ENCODE peak calls at places on chromosomes 3 and 15, in eight cellular contexts. J is endodermal cell, M is uterus, U is fibroblast of lung, O is pancreas, V is cardiac muscle cell, R is H9, B is body of pancreas. W is an unnamed sample.

GRCh38 chr15:85525755-85526154 is 145.4 kb downstream of the AKAP13 start:
- DNase-seq in J (no peak), O (no peak), U (no peak), B (no peak), V (no peak), R (no peak), M (no peak), W (no peak)

GRCh38 chr3:33956211-33956610 is 157.8 kb downstream of the PDCD6IP start:
- DNase-seq in R (no peak), O (no peak), B (no peak), M (no peak), U (no peak), J (no peak), V (no peak), W (no peak)

GRCh38 chr3:111737712-111738097 is 121.4 kb upstream of the PHLDB2 start:
- DNase-seq in V (peak), B (peak), O (no peak), U (peak), J (no peak), M (peak), R (no peak), W (no peak)

GRCh38 chr3:13506239-13506638 is 26.1 kb downstream of the HDAC11 start:
- DNase-seq in O (no peak), R (no peak), J (no peak), B (no peak), M (no peak), U (no peak), V (no peak), W (no peak)

GRCh38 chr3:182989566-182989965 is 9.2 kb upstream of the DCUN1D1 start:
- DNase-seq in V (no peak), U (no peak), M (no peak), J (peak), R (no peak), O (no peak), B (peak), W (no peak)

GRCh38 chr3:112979244-112979832 is 4.4 kb upstream of the CD200R1 start:
- DNase-seq in B (no peak), U (peak), O (no peak), V (peak), J (no peak), R (no peak), M (no peak), W (no peak)

GRCh38 chr3:27632431-27633223 is 89.5 kb downstream of the EOMES start:
- DNase-seq in M (peak), B (peak), V (peak), R (peak), J (peak), U (peak), O (peak), W (no peak)

GRCh38 chr15:57751177-57751800 is 44.8 kb downstream of the POLR2M start:
- DNase-seq in U (peak), M (no peak), B (no peak), O (no peak), V (peak), R (no peak), J (peak), W (no peak)

GRCh38 chr3:180926526-180926925 is 14.1 kb downstream of the FXR1 start:
- DNase-seq in J (no peak), O (no peak), M (no peak), U (no peak), R (no peak), B (no peak), V (no peak), W (no peak)

GRCh38 chr3:41833628-41834027 is 128.3 kb downstream of the ULK4 start:
- DNase-seq in V (no peak), U (no peak), B (no peak), J (no peak), R (no peak), M (no peak), O (no peak), W (no peak)

GRCh38 chr3:27737091-27737490 is 15.0 kb upstream of the EOMES start:
- DNase-seq in M (no peak), O (no peak), R (no peak), B (no peak), J (no peak), V (no peak), U (no peak), W (no peak)

DNA sequence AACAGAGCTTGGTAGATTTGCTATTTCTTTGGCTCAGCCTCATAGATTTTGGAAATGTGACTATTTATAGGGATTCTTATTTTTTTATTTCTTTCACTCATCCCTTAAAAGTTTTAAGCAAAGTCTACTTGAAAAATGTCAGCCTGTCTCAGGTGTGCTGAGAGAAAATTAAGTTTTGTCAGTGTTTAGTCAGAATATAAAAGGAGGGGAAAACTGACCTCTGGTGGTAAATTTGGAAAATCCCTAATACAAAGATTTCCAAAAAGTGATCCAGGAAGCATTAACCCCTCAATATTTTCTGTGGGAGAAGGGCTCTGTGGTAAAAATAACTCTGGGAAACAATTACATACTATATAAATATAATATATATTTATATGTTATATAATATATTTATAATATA is 41.0 kb upstream of the FRMD4B start:
- DNase-seq in O (no peak), M (no peak), B (no peak), U (no peak), V (no peak), R (no peak), J (no peak), W (no peak)
- TF ChIP-seq CTCF in O (no peak), M (no peak), B (no peak), U (peak), V (peak), R (peak), J (peak), W (peak)

DNA sequence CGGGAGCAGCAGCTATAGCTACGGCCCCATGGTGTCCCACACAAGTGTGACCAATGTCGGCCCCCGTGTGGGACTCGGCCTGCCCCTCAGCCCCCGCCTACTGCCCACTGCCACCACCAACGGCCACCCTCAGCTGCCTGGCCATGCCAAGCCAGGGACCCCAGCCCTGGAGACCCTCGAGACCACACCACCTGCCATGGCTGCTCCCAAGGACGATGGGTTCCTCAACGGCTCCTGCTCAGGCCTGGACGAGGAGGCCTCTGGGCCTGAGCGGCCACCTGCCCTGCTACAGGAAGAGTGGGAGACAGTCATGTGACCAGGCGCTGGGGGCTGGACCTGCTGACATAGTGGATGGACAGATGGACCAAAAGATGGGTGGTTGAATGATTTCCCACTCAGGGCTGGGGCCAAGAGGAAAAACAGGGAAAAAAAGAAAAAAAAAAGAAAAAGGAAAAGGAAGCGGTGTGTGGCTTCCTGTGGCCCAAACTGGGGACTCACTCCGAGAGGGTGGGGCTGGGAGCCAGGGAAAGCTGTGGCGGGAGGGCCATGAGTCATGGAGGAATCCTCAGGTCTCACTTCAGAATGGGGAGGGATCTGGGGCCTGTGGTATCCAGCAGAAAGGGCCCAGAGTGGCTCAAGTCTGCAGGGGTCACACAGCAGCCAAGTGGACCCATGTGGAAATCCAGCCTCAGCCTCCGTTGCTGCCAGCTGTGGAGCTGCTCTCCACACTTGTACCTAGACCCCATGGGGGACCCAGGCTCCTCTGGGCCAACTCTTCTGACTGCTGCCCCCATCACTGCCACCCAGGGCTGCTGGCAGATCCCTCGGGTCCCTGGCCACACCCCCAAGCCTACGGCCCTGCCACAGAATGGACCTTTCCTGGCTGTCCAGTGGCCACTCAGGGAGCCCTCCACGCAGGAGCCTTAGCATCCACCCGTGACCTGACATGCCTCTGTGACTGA is 26.1 kb downstream of the PTH1R start:
- DNase-seq in J (no peak), O (peak), M (no peak), R (no peak), B (no peak), V (peak), U (no peak), W (no peak)
- H3K27ac ChIP-seq in J (no peak), O (no peak), M (no peak), R (no peak), B (no peak), V (no peak), U (no peak), W (no peak)

DNA sequence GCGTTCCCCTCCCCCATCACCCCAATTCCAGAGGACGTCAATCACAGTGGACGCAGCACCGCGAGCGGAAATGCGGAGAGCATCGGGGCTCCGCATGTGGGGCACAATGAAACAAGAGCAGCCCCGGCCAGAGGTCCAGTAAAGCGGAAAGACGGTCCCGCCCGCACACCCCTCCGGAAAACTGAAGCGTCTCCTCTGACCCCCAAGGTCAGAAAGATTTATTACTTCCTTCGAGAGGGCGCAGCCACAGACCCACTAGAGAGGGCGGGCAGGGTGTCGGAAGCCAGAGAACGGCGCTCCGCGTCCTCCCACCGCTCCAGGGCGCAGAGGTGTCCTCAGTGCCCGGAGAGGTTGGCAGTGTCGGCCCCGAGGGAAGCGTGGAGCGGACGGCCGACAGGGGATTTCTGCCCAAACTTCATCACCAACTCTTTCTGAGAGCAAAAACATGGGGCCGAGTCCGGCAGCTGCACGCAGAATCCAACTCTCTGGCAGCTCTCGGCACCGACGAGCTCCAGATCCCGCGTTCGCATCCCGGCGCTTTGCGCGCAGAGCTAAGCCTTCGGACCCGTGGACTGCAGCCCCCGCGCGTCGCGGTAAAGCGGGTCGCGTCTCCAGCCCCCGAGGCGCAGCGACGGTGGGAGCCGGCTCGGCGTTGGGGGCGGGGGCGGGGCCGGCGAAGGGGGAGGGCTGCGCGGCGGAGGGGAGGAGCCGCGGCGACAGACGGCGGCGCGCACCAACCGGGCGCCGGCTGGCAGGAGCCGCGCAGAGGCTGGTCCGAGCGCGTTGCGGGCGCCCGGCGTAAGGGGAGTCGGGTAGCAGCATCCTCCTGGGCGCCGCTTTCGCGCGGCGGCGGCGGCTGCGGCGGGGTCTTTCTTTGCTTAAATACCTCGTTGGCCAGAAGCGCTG is at the start of gene CHST2:
- DNase-seq in R (peak), U (peak), V (peak), B (peak), O (peak), M (peak), J (peak), W (peak)
- TF ChIP-seq CTCF in R (peak), U (peak), V (peak), B (no peak), O (no peak), M (no peak), J (peak), W (no peak)

DNA sequence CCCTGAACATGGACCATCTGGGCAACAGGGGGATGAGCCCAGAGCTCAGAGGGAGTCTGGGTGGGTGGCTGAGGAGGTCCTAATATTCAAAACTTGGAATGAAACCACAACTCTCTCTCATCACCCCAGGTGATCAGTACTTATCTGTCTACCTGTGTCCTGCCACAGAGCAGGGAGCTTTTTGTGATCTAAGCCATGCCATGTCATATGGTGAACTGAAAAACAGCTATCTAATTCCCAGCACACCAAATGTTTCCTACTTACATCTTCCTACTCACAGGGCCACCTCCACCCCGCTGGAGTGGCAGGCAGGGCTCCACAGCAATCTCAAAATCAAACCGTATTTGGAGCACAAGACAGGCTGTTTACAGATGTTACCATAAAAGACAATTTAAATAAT is 226.8 kb upstream of the IL12A start:
- DNase-seq in U (no peak), V (no peak), M (no peak), B (no peak), J (no peak), O (no peak), R (no peak), W (no peak)
- H3K27ac ChIP-seq in U (peak), V (no peak), M (peak), B (no peak), J (no peak), O (no peak), R (no peak), W (peak)

DNA sequence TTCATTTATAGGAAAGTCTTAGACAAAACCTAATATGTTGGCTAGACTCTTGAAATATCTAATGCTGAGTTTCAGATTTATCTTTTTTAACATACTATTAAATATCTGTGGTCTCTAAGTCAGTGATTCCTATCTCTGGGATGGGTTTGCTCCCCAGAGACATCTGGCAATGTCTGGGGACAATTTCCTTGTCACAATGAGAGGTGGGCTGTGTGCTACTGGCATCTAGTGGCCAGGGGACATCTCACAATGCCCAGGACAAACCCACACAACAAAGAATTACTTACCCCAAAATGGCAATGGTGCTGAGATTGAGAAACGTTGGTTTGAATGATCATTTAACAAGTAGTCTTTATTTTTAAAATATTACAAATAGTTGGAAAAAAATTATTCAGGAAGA is 602.1 kb downstream of the MAGI1 start:
- DNase-seq in U (peak), V (peak), M (no peak), O (no peak), J (peak), R (no peak), B (no peak), W (peak)
- TF ChIP-seq CTCF in U (peak), V (peak), M (no peak), O (peak), J (peak), R (peak), B (no peak), W (peak)

DNA sequence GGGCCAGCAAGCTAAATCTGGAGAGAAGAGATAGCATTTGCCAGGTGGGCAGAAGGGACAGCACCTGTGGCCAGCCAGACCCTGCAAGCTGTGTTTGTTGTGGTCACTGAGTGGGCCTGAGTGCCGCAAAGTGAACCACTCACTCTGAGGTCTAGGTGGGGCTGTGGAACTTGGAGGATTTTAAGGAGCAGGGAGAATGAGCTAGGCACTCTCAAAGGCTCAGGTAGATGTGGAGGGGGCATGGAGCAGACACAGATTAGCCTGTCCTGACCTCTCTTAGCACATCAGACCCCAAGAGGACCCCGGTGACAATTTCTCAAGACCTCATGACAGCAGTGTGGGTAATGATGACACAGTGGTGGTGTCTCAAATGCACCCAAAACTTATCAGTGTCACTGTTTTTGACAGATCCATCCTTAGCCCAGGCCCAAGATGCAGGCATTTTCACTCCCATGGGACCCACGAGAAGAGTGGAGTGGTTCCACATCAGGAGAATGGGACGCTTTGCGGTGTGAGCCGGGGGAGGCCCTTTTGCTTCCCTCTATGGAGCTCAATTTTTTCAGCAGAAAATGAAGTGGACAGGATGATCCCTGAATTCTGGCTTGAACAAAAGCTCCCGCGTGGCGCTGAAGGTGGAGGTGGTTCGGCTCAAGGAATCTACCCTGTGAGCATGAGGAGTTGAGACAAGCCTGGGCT is 43.8 kb upstream of the TLE3 start:
- DNase-seq in J (no peak), O (no peak), V (no peak), M (no peak), B (no peak), U (no peak), R (no peak), W (no peak)
- H3K27ac ChIP-seq in J (no peak), O (no peak), V (no peak), M (peak), B (no peak), U (no peak), R (no peak), W (no peak)

GRCh38 chr15:68154923-68155559 is 50.1 kb downstream of the CALML4 start:
- DNase-seq in U (peak), R (no peak), J (peak), M (peak), O (no peak), B (peak), V (peak), W (no peak)
- TF ChIP-seq CTCF in U (peak), R (peak), J (peak), M (peak), O (peak), B (peak), V (peak), W (peak)

GRCh38 chr15:79675982-79676381 is 220.8 kb downstream of the MTHFS start:
- DNase-seq in M (no peak), B (no peak), R (no peak), J (no peak), U (no peak), V (no peak), O (no peak), W (no peak)
- H3K27ac ChIP-seq in M (no peak), B (no peak), R (no peak), J (no peak), U (no peak), V (no peak), O (no peak), W (no peak)

DNA sequence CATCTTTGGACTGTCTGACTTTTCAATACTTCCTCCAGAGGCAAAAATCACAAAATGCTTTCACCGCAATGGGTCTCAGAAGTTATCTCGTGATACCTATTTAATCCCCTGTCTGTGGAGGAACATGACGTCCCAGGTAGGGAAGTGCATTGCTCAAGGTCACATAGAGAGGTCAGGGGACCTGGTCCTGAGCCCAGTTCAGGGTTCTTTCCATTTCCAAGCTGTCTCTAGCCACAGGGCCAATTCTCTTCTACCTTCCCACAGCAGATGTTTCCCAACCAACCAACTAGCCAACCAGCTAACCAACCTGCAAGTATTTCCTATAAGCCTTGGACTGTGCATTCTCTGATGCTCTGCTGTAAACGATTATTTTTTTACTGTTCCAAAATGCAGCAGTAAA is 122.2 kb upstream of the DLG1 start:
- DNase-seq in O (no peak), J (no peak), U (no peak), M (no peak), V (no peak), R (no peak), B (no peak), W (no peak)
- TF ChIP-seq CTCF in O (no peak), J (no peak), U (no peak), M (no peak), V (no peak), R (no peak), B (no peak), W (no peak)